ENCODE peak calls at places on chromosomes 5 and 9, in seven cellular contexts. C is HCT116, X is SK-N-SH, P is IMR-90, M is PC-3, S is fibroblast of lung, G is endothelial cell of umbilical vein. U is an unnamed sample. For H3K4me1, the result is how much of the 10 kb centered on the place peaks cover.

GRCh38 chr5:138610468-138611294 is 35.5 kb upstream of the HSPA9 start:
- DNase-seq in G (no peak), X (peak), S (peak), P (no peak), M (no peak), C (no peak), U (no peak)

GRCh38 chr5:57598756-57599155 is 116.1 kb upstream of the ACTBL2 start:
- DNase-seq in P (peak), S (peak), M (peak), C (peak), X (no peak), G (peak), U (peak)

GRCh38 chr9:77856615-77857014 is 175.0 kb downstream of the GNAQ start:
- DNase-seq in S (peak), P (peak), X (no peak), M (peak), G (peak), C (no peak), U (no peak)

GRCh38 chr9:752201-752600 is 89.3 kb upstream of the DMRT1 start:
- DNase-seq in P (peak), X (no peak), M (peak), C (no peak), G (peak), S (peak), U (peak)

GRCh38 chr9:1978941-1979340 is 36.2 kb upstream of the SMARCA2 start:
- DNase-seq in G (no peak), X (peak), S (peak), P (peak), M (no peak), C (no peak), U (no peak)

GRCh38 chr5:98781964-98782363 is 8.5 kb downstream of the RGMB start:
- DNase-seq in P (no peak), C (no peak), S (no peak), G (no peak), M (no peak), X (no peak), U (no peak)

GRCh38 chr9:976258-976804 is at the start of gene DMRT3:
- DNase-seq in M (no peak), C (no peak), X (peak), G (no peak), S (no peak), P (no peak), U (peak)

GRCh38 chr9:79883073-79883645 is 311.4 kb downstream of the TLE4 start:
- DNase-seq in S (no peak), X (no peak), C (no peak), M (no peak), P (no peak), G (no peak), U (no peak)

GRCh38 chr5:14447958-14448881 is 133.4 kb upstream of the OTULINL start:
- DNase-seq in X (peak), P (no peak), M (no peak), G (peak), C (no peak), S (peak), U (no peak)

GRCh38 chr9:15936316-15936869 is 383.6 kb downstream of the CCDC171 start:
- DNase-seq in X (peak), G (peak), C (no peak), S (peak), P (peak), M (peak), U (peak)

GRCh38 chr5:14510880-14511279 is 70.7 kb upstream of the OTULINL start:
- DNase-seq in G (no peak), P (no peak), X (no peak), S (no peak), M (no peak), C (no peak), U (no peak)

GRCh38 chr9:107335331-107335730 is 52.3 kb downstream of the RAD23B start:
- DNase-seq in X (no peak), P (no peak), S (no peak), M (no peak), C (no peak), G (no peak), U (no peak)

GRCh38 chr9:135797507-135798302 is 95.7 kb downstream of the KCNT1 start:
- DNase-seq in P (peak), G (peak), M (peak), S (peak), X (peak), C (peak), U (peak)

GRCh38 chr5:139389701-139390638 is at the start of gene MZB1:
- DNase-seq in G (no peak), X (no peak), M (no peak), P (no peak), S (no peak), C (no peak), U (peak)

GRCh38 chr5:109619024-109619460 is 70.7 kb upstream of the MAN2A1 start:
- DNase-seq in C (no peak), S (no peak), G (no peak), X (no peak), M (no peak), P (no peak), U (no peak)

GRCh38 chr9:101166717-101167116 is 138.2 kb downstream of the PLPPR1 start:
- DNase-seq in C (no peak), M (no peak), P (no peak), S (no peak), G (no peak), X (no peak), U (no peak)

GRCh38 chr9:89996106-89996505 is 391.3 kb downstream of the GADD45G start:
- DNase-seq in G (no peak), M (no peak), X (no peak), C (no peak), P (no peak), S (no peak), U (no peak)

GRCh38 chr9:114619205-114619758 is 8.2 kb downstream of the TMEM268 start:
- DNase-seq in G (peak), S (no peak), P (no peak), C (no peak), M (no peak), X (no peak), U (no peak)

GRCh38 chr9:69028754-69029153 is 6.8 kb upstream of the FXN start:
- DNase-seq in S (peak), M (no peak), C (no peak), P (no peak), G (no peak), X (no peak), U (no peak)

GRCh38 chr5:142013734-142014495 is 1.1 kb upstream of the GNPDA1 start:
- DNase-seq in S (peak), G (peak), C (no peak), M (peak), X (no peak), P (peak), U (peak)

GRCh38 chr5:39605966-39606591 is 181.3 kb upstream of the DAB2 start:
- DNase-seq in C (no peak), P (peak), S (peak), M (peak), X (no peak), G (peak), U (peak)

GRCh38 chr9:109477269-109478203 is 20.6 kb downstream of the PTPN3 start:
- DNase-seq in S (no peak), G (no peak), C (peak), M (peak), X (no peak), P (no peak), U (no peak)
- H3K4me1 ChIP-seq in S (under half), G (under half), C (under half), M (half or more), X (under half), P (under half), U (under half)

DNA sequence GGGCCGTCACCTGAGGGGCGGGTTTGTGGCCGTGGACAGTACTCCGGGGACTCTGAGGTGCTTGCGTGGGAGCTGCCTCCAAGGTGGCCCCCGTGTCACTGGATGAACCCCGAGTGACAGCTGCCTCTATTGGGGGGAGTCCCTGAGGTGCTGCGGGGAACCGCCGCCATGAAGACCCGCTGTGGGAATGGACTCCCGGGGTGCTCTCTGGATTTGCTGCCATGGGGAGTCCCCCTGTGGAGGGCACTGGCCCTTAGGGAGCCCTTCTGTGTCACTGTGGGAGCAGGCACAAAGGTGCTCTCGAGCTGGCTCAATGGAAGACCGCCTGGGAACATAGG is 100.2 kb upstream of the CCL21 start:
- DNase-seq in C (no peak), S (no peak), P (no peak), M (no peak), X (no peak), G (no peak), U (no peak)
- H2AFZ ChIP-seq in C (no peak), S (no peak), P (no peak), M (no peak), X (no peak), G (no peak), U (no peak)

GRCh38 chr9:128025756-128026155 is 41.4 kb downstream of the NAIF1 start:
- DNase-seq in C (no peak), P (no peak), M (no peak), G (no peak), X (no peak), S (no peak), U (peak)
- H3K4me1 ChIP-seq in C (under half), P (under half), M (under half), G (under half), X (under half), S (under half), U (under half)

DNA sequence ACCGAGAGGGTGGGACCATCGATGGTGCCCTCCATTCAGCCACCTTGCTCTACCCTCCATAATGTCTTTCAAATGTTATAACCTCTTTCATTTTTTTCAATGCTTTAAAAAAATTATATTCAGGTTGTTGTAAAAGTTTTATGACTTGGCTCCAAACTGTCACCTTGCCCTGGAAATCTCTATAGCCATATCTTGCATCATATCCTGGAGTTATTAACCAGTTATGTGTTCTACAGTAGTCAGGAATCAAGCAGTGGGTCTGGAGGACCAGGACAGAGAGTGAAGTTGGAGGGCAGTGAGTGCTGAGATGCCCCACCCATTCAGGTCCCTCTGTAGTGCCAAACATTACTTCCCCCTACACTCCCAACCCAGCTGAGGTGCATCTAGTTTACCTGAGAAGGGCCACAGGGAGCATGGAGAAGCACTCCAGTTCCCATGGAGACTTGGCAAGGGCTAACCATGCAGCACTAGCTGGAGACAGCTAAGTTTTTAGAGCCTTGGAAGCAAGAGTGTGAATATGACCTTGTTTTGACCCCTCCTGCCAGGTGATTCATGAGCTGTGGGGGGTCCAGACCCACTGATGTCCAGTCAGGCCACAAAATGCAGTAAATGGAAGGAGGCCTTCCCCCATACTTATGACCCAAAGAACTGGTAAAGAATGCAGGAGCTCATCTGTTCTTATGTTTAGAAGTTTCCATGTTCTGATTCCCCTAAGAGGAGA is 5.5 kb downstream of the IFNA8 start:
- DNase-seq in G (no peak), C (no peak), X (no peak), P (no peak), M (no peak), S (no peak), U (no peak)
- H2AFZ ChIP-seq in G (no peak), C (peak), X (no peak), P (no peak), M (no peak), S (no peak), U (no peak)

GRCh38 chr5:157269165-157269671 is 3.3 kb downstream of the CYFIP2 start:
- DNase-seq in G (no peak), P (no peak), M (no peak), X (no peak), S (peak), C (no peak), U (no peak)
- H3K4me1 ChIP-seq in G (under half), P (under half), M (under half), X (under half), S (under half), C (under half), U (under half)

DNA sequence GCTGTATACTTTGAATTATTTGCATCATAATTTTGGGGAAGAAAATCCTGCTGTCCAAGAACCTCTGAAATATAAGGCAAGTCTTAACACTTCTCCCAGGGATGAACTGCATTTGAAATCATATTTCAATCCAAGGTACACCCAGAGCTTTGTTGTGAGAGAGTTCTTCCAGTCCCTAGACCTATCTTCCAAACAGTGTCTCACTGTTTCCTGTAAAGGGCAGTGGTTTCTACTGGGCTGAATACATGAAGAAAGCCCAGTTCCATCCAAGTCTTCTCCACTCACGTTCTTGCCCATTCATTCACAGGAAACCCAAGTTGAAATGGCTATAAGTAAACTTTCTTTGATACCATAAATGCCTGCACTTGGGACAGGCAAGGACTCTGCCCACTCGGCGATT is 108.3 kb upstream of the LHFPL2 start:
- DNase-seq in M (no peak), X (no peak), G (no peak), P (no peak), S (no peak), C (no peak), U (no peak)
- H2AFZ ChIP-seq in M (peak), X (no peak), G (no peak), P (no peak), S (no peak), C (no peak), U (no peak)

GRCh38 chr9:95105519-95106287 is 211.8 kb downstream of the FANCC start:
- DNase-seq in P (no peak), M (peak), C (no peak), X (no peak), G (no peak), S (no peak), U (peak)

GRCh38 chr9:95103385-95104087 is 214.0 kb downstream of the FANCC start:
- DNase-seq in S (no peak), M (no peak), G (no peak), C (no peak), X (peak), P (no peak), U (peak)

GRCh38 chr9:95104966-95105365 is 212.5 kb downstream of the FANCC start:
- DNase-seq in X (no peak), C (no peak), G (no peak), P (no peak), S (no peak), M (no peak), U (peak)

GRCh38 chr9:95102572-95102971 is 214.9 kb downstream of the FANCC start:
- DNase-seq in G (no peak), C (no peak), P (no peak), X (no peak), M (no peak), S (no peak), U (peak)

DNA sequence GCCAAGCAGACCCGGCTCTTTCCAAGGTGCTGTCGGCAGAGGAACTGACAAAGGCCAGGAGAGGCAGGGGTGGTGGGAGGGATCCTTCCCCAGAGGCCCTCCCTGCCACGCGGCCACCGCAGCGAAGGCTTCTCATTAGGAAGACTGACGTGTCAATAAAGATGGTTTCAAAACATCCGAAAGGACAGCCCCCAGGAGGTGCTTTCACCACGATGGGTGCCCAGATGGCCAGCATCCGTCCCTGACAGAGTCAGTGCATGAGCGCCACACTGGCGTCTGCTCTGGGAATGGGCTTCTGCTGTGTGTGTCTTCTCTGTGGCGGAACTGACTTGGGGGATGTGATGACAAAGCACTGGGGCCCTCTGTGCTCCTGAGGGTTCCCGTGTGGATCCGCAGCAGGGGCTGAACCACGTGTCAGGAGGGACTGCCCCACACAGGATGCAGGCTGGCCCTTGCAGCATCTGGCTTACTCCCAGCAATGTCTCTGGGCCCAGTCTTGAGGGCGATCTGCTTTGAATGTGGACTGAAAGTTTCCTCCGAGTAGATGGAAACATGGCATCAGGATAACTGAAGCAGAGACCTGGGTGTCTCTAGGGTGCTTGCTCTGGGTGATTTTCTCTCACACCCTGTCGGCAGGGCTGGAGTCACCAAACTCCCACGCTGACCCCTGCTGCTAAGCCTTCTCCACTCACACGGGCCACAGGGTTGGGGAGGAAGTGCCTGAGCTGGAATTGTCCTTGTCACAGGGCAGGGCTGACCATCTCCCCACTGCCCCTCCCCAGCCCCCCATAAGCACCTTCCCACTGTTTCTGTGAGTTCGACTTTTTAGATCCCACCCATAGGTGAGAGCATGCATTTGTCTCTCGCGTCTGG is 213.2 kb downstream of the FANCC start:
- DNase-seq in C (no peak), P (no peak), G (no peak), M (no peak), S (no peak), X (peak), U (peak)
- H3K4me1 ChIP-seq in C (under half), P (under half), G (under half), M (under half), S (under half), X (under half), U (under half)

DNA sequence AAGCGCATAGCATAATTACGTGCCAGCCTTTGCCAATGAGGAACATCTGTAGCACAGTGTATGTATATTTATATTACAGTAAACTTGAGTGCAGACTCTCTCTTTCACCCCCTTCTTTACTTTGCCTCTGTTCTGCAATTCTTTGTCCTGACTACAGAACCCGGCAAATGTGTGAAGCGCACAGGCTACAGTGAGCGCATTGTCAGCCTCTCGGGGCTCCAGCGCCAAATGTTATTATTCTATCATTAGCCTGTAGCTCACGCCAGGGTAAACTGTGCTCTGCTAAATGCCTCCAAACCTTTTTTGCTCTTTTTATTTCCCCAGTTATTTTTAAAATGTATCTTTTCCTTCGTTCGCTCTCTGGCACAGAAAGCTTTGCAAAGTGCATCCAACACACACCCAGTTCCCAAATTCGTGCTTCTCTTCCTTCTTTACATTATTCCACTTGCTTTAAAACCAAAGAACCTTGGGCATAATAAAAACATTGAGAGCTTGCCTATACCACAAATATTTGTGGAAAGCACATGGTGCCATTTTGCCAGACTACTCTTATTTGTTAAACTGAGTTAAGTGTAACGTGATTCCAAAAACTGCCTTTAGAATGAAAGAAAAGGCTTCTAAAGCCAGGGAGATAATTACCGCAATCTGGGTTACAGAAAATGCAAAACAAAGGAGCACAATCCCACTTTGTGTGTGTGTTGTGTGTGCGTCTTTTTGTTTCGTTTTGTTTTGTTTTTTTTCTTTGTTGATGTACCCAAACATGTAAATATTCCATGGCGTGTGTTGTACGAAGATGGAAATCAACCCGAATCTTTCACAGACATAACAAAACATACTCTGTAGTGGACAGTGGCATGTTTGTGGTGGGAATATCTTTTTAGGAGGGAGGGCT is 164.1 kb upstream of the MPDZ start:
- DNase-seq in S (peak), X (no peak), M (no peak), C (no peak), G (no peak), P (no peak), U (no peak)
- H2AFZ ChIP-seq in S (peak), X (no peak), M (no peak), C (no peak), G (no peak), P (no peak), U (no peak)

GRCh38 chr5:131260895-131261294 is 3.0 kb upstream of the CDC42SE2 start:
- DNase-seq in X (no peak), G (no peak), C (no peak), M (no peak), P (no peak), S (no peak), U (no peak)
- H3K4me1 ChIP-seq in X (under half), G (under half), C (under half), M (under half), P (under half), S (under half), U (under half)

U was measured in osteoblast.